ENCODE peak calls at places on chromosomes 11 and 22, in six cellular contexts. One of them, this sample, is unnamed. For H3K4me1, the result is how much of the 10 kb centered on the place peaks cover.

GRCh38 chr11:66579017-66579606 is 10.7 kb upstream of the CTSF start:
- DNase-seq in GM23338: peak
- DNase-seq in suprapubic skin: peak
- DNase-seq in uterus: peak
- DNase-seq in mammary epithelial cell: peak
- DNase-seq in heart right ventricle: peak
- DNase-seq in this sample: peak

GRCh38 chr11:84628871-84629625 is 998.1 kb downstream of the DLG2 start:
- DNase-seq in GM23338: no peak
- DNase-seq in suprapubic skin: no peak
- DNase-seq in uterus: no peak
- DNase-seq in mammary epithelial cell: no peak
- DNase-seq in heart right ventricle: no peak
- DNase-seq in this sample: no peak

GRCh38 chr22:20519558-20519957 is 12.1 kb downstream of the MED15 start:
- DNase-seq in GM23338: no peak
- DNase-seq in suprapubic skin: no peak
- DNase-seq in uterus: no peak
- DNase-seq in mammary epithelial cell: no peak
- DNase-seq in heart right ventricle: no peak
- DNase-seq in this sample: no peak

GRCh38 chr11:120471131-120471530 is 40.4 kb upstream of the GRIK4 start:
- DNase-seq in GM23338: no peak
- DNase-seq in suprapubic skin: no peak
- DNase-seq in uterus: no peak
- DNase-seq in mammary epithelial cell: peak
- DNase-seq in heart right ventricle: no peak
- DNase-seq in this sample: no peak

GRCh38 chr11:8011383-8011782 is 24.2 kb downstream of the EIF3F start:
- DNase-seq in GM23338: no peak
- DNase-seq in suprapubic skin: no peak
- DNase-seq in uterus: no peak
- DNase-seq in mammary epithelial cell: no peak
- DNase-seq in heart right ventricle: no peak
- DNase-seq in this sample: peak

GRCh38 chr11:85831050-85831449 is 20.1 kb upstream of the SYTL2 start:
- DNase-seq in GM23338: no peak
- DNase-seq in suprapubic skin: no peak
- DNase-seq in uterus: no peak
- DNase-seq in mammary epithelial cell: no peak
- DNase-seq in heart right ventricle: no peak
- DNase-seq in this sample: no peak

GRCh38 chr11:7559404-7560283 is 45.8 kb downstream of the PPFIBP2 start:
- DNase-seq in GM23338: no peak
- DNase-seq in suprapubic skin: no peak
- DNase-seq in uterus: no peak
- DNase-seq in mammary epithelial cell: no peak
- DNase-seq in heart right ventricle: no peak
- DNase-seq in this sample: no peak

GRCh38 chr11:4093519-4094347 is 866 bp upstream of the RRM1 start:
- DNase-seq in GM23338: no peak
- DNase-seq in suprapubic skin: no peak
- DNase-seq in uterus: no peak
- DNase-seq in mammary epithelial cell: no peak
- DNase-seq in heart right ventricle: no peak
- DNase-seq in this sample: peak

GRCh38 chr11:118230088-118230487 is 5.3 kb upstream of the JAML start:
- DNase-seq in GM23338: no peak
- DNase-seq in suprapubic skin: no peak
- DNase-seq in uterus: no peak
- DNase-seq in mammary epithelial cell: no peak
- DNase-seq in heart right ventricle: no peak
- DNase-seq in this sample: no peak

GRCh38 chr11:112042161-112042960 is 17.2 kb downstream of the DLAT start:
- DNase-seq in GM23338: no peak
- DNase-seq in suprapubic skin: no peak
- DNase-seq in uterus: no peak
- DNase-seq in mammary epithelial cell: peak
- DNase-seq in heart right ventricle: no peak
- DNase-seq in this sample: no peak

GRCh38 chr22:22691716-22692701 is 47.6 kb downstream of the GGTLC2 start:
- DNase-seq in GM23338: peak
- DNase-seq in suprapubic skin: no peak
- DNase-seq in uterus: no peak
- DNase-seq in mammary epithelial cell: no peak
- DNase-seq in heart right ventricle: no peak
- DNase-seq in this sample: no peak

GRCh38 chr11:113994077-113994954 is 19.4 kb downstream of the HTR3A start:
- DNase-seq in GM23338: peak
- DNase-seq in suprapubic skin: no peak
- DNase-seq in uterus: no peak
- DNase-seq in mammary epithelial cell: no peak
- DNase-seq in heart right ventricle: peak
- DNase-seq in this sample: no peak

GRCh38 chr11:9320047-9320446 is 5.7 kb upstream of the TMEM41B start:
- DNase-seq in GM23338: no peak
- DNase-seq in suprapubic skin: no peak
- DNase-seq in uterus: no peak
- DNase-seq in mammary epithelial cell: no peak
- DNase-seq in heart right ventricle: no peak
- DNase-seq in this sample: no peak

GRCh38 chr11:2202900-2203439 is 31.4 kb upstream of the TH start:
- DNase-seq in GM23338: no peak
- DNase-seq in suprapubic skin: peak
- DNase-seq in uterus: no peak
- DNase-seq in mammary epithelial cell: no peak
- DNase-seq in heart right ventricle: no peak
- DNase-seq in this sample: no peak

GRCh38 chr11:36065436-36065835 is 121.6 kb downstream of the LDLRAD3 start:
- DNase-seq in GM23338: no peak
- DNase-seq in suprapubic skin: no peak
- DNase-seq in uterus: no peak
- DNase-seq in mammary epithelial cell: peak
- DNase-seq in heart right ventricle: no peak
- DNase-seq in this sample: no peak

GRCh38 chr11:8682219-8683114 is at the start of the genes RPL27A and TRIM66:
- DNase-seq in GM23338: peak
- DNase-seq in suprapubic skin: peak
- DNase-seq in uterus: peak
- DNase-seq in mammary epithelial cell: peak
- DNase-seq in heart right ventricle: peak
- DNase-seq in this sample: peak

GRCh38 chr22:17460895-17461294 is 91.6 kb downstream of the CECR2 start:
- DNase-seq in GM23338: no peak
- DNase-seq in suprapubic skin: no peak
- DNase-seq in uterus: no peak
- DNase-seq in mammary epithelial cell: no peak
- DNase-seq in heart right ventricle: no peak
- DNase-seq in this sample: no peak

GRCh38 chr11:125971618-125972017 is 25.8 kb downstream of the VSIG10L2 start:
- DNase-seq in GM23338: no peak
- DNase-seq in suprapubic skin: no peak
- DNase-seq in uterus: no peak
- DNase-seq in mammary epithelial cell: no peak
- DNase-seq in heart right ventricle: no peak
- DNase-seq in this sample: no peak

GRCh38 chr22:17728786-17729185 is 45.5 kb downstream of the BID start:
- DNase-seq in GM23338: no peak
- DNase-seq in suprapubic skin: no peak
- DNase-seq in uterus: no peak
- DNase-seq in mammary epithelial cell: no peak
- DNase-seq in heart right ventricle: no peak
- DNase-seq in this sample: no peak

GRCh38 chr11:63841554-63841953 is 2.6 kb downstream of the MARK2 start:
- DNase-seq in GM23338: peak
- DNase-seq in suprapubic skin: no peak
- DNase-seq in uterus: no peak
- DNase-seq in mammary epithelial cell: peak
- DNase-seq in heart right ventricle: peak
- DNase-seq in this sample: no peak

GRCh38 chr11:84522331-84522730 is 1104.8 kb downstream of the DLG2 start:
- DNase-seq in GM23338: no peak
- DNase-seq in suprapubic skin: no peak
- DNase-seq in uterus: no peak
- DNase-seq in mammary epithelial cell: no peak
- DNase-seq in heart right ventricle: no peak
- DNase-seq in this sample: no peak

GRCh38 chr11:65559951-65560537 is 1.9 kb upstream of the LTBP3 start:
- DNase-seq in GM23338: no peak
- DNase-seq in suprapubic skin: no peak
- DNase-seq in uterus: peak
- DNase-seq in mammary epithelial cell: peak
- DNase-seq in heart right ventricle: peak
- DNase-seq in this sample: peak

GRCh38 chr11:12390687-12391110 is 13.3 kb downstream of the PARVA start:
- DNase-seq in GM23338: no peak
- DNase-seq in suprapubic skin: no peak
- DNase-seq in uterus: peak
- DNase-seq in mammary epithelial cell: no peak
- DNase-seq in heart right ventricle: no peak
- DNase-seq in this sample: no peak

GRCh38 chr11:86249307-86250098 is 5.0 kb downstream of the EED start:
- DNase-seq in GM23338: no peak
- DNase-seq in suprapubic skin: no peak
- DNase-seq in uterus: no peak
- DNase-seq in mammary epithelial cell: no peak
- DNase-seq in heart right ventricle: no peak
- DNase-seq in this sample: no peak

GRCh38 chr11:103696130-103696529 is 340.3 kb upstream of the DDI1 start:
- DNase-seq in GM23338: no peak
- DNase-seq in suprapubic skin: no peak
- DNase-seq in uterus: no peak
- DNase-seq in mammary epithelial cell: no peak
- DNase-seq in heart right ventricle: no peak
- DNase-seq in this sample: no peak

GRCh38 chr11:40306938-40307548 is 1152.4 kb downstream of the LRRC4C start:
- DNase-seq in GM23338: peak
- DNase-seq in suprapubic skin: no peak
- DNase-seq in uterus: no peak
- DNase-seq in mammary epithelial cell: peak
- DNase-seq in heart right ventricle: no peak
- DNase-seq in this sample: no peak
- H3K4me1 ChIP-seq in GM23338: under half
- H3K4me1 ChIP-seq in suprapubic skin: under half
- H3K4me1 ChIP-seq in uterus: under half
- H3K4me1 ChIP-seq in mammary epithelial cell: under half
- H3K4me1 ChIP-seq in heart right ventricle: under half
- H3K4me1 ChIP-seq in this sample: under half

GRCh38 chr11:126997641-126998040 is 2.9 kb downstream of the KIRREL3 start:
- DNase-seq in GM23338: no peak
- DNase-seq in suprapubic skin: no peak
- DNase-seq in uterus: no peak
- DNase-seq in mammary epithelial cell: no peak
- DNase-seq in heart right ventricle: no peak
- DNase-seq in this sample: no peak

GRCh38 chr11:127000991-127001390 is 421 bp upstream of the KIRREL3 start:
- DNase-seq in GM23338: no peak
- DNase-seq in suprapubic skin: no peak
- DNase-seq in uterus: no peak
- DNase-seq in mammary epithelial cell: no peak
- DNase-seq in heart right ventricle: no peak
- DNase-seq in this sample: no peak

GRCh38 chr11:126999366-126999765 is 1.2 kb downstream of the KIRREL3 start:
- DNase-seq in GM23338: no peak
- DNase-seq in suprapubic skin: no peak
- DNase-seq in uterus: no peak
- DNase-seq in mammary epithelial cell: no peak
- DNase-seq in heart right ventricle: no peak
- DNase-seq in this sample: no peak

GRCh38 chr11:127002669-127003259 is 2.2 kb upstream of the KIRREL3 start:
- DNase-seq in GM23338: no peak
- DNase-seq in suprapubic skin: no peak
- DNase-seq in uterus: no peak
- DNase-seq in mammary epithelial cell: no peak
- DNase-seq in heart right ventricle: no peak
- DNase-seq in this sample: no peak

GRCh38 chr11:127000291-127000968 is at the start of gene KIRREL3:
- DNase-seq in GM23338: peak
- DNase-seq in suprapubic skin: no peak
- DNase-seq in uterus: no peak
- DNase-seq in mammary epithelial cell: peak
- DNase-seq in heart right ventricle: no peak
- DNase-seq in this sample: no peak
- H3K4me1 ChIP-seq in GM23338: under half
- H3K4me1 ChIP-seq in suprapubic skin: under half
- H3K4me1 ChIP-seq in uterus: under half
- H3K4me1 ChIP-seq in mammary epithelial cell: under half
- H3K4me1 ChIP-seq in heart right ventricle: under half
- H3K4me1 ChIP-seq in this sample: under half

GRCh38 chr22:50609599-50609998 is 9.0 kb downstream of the MAPK8IP2 start:
- DNase-seq in GM23338: no peak
- DNase-seq in suprapubic skin: no peak
- DNase-seq in uterus: no peak
- DNase-seq in mammary epithelial cell: no peak
- DNase-seq in heart right ventricle: no peak
- DNase-seq in this sample: no peak
- H3K4me1 ChIP-seq in GM23338: under half
- H3K4me1 ChIP-seq in suprapubic skin: under half
- H3K4me1 ChIP-seq in uterus: under half
- H3K4me1 ChIP-seq in mammary epithelial cell: under half
- H3K4me1 ChIP-seq in heart right ventricle: under half
- H3K4me1 ChIP-seq in this sample: under half

DNA sequence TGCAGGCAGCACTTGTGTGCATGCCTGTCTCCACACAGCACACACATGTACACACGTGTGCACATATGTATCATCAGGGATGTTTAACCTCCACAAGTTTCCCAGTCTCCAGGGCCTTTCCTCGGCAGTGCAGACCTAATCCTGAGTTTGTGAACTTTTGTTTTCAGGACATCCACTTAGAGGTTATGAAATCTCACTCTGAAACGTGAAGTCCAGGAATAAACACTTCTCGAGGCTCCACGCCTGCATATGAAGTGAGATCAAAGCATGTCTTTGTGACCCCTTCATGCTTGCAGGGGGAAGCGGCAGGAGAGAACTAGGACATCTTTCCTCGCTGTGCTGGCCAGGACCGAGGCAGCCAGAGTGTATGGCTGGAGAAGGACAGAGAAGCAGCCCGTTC is 3.1 kb downstream of the SHISAL1 start:
- DNase-seq in GM23338: no peak
- DNase-seq in suprapubic skin: no peak
- DNase-seq in uterus: no peak
- DNase-seq in mammary epithelial cell: no peak
- DNase-seq in heart right ventricle: no peak
- DNase-seq in this sample: no peak
- H3K4me1 ChIP-seq in GM23338: under half
- H3K4me1 ChIP-seq in suprapubic skin: under half
- H3K4me1 ChIP-seq in uterus: under half
- H3K4me1 ChIP-seq in mammary epithelial cell: under half
- H3K4me1 ChIP-seq in heart right ventricle: under half
- H3K4me1 ChIP-seq in this sample: under half

This sample was measured in colonic mucosa.